ENCODE peak calls at places on chromosomes 16 and 17, in seven cellular contexts. One of them, this sample, is unnamed.

GRCh38 chr17:2181206-2181983 is 122.2 kb downstream of the SMG6 start:
- DNase-seq in sciatic nerve: peak
- DNase-seq in stimulated activated CD8-positive, alpha-beta memory T cell treated with anti-CD3 and anti-CD28 coated beads, Interleukin-7, amount 100 ng/mL, for 1 hour: no peak
- DNase-seq in ascending aorta: peak
- DNase-seq in left ventricle myocardium superior: peak
- DNase-seq in heart left ventricle: peak
- DNase-seq in Caki2: no peak
- DNase-seq in this sample: no peak

GRCh38 chr17:60147553-60148241 is 2.1 kb upstream of the CA4 start:
- DNase-seq in sciatic nerve: no peak
- DNase-seq in stimulated activated CD8-positive, alpha-beta memory T cell treated with anti-CD3 and anti-CD28 coated beads, Interleukin-7, amount 100 ng/mL, for 1 hour: no peak
- DNase-seq in ascending aorta: no peak
- DNase-seq in left ventricle myocardium superior: no peak
- DNase-seq in heart left ventricle: no peak
- DNase-seq in Caki2: no peak
- DNase-seq in this sample: no peak

GRCh38 chr17:82065193-82065637 is 389 bp downstream of the DUS1L start:
- DNase-seq in sciatic nerve: no peak
- DNase-seq in stimulated activated CD8-positive, alpha-beta memory T cell treated with anti-CD3 and anti-CD28 coated beads, Interleukin-7, amount 100 ng/mL, for 1 hour: no peak
- DNase-seq in ascending aorta: no peak
- DNase-seq in left ventricle myocardium superior: peak
- DNase-seq in heart left ventricle: no peak
- DNase-seq in Caki2: no peak
- DNase-seq in this sample: no peak

GRCh38 chr16:2740476-2740875 is 12.0 kb upstream of the SRRM2 start:
- DNase-seq in sciatic nerve: no peak
- DNase-seq in stimulated activated CD8-positive, alpha-beta memory T cell treated with anti-CD3 and anti-CD28 coated beads, Interleukin-7, amount 100 ng/mL, for 1 hour: no peak
- DNase-seq in ascending aorta: no peak
- DNase-seq in left ventricle myocardium superior: no peak
- DNase-seq in heart left ventricle: no peak
- DNase-seq in Caki2: no peak
- DNase-seq in this sample: no peak

GRCh38 chr16:22923491-22923890 is 109.5 kb downstream of the HS3ST2 start:
- DNase-seq in sciatic nerve: no peak
- DNase-seq in stimulated activated CD8-positive, alpha-beta memory T cell treated with anti-CD3 and anti-CD28 coated beads, Interleukin-7, amount 100 ng/mL, for 1 hour: no peak
- DNase-seq in ascending aorta: no peak
- DNase-seq in left ventricle myocardium superior: no peak
- DNase-seq in heart left ventricle: no peak
- DNase-seq in Caki2: no peak
- DNase-seq in this sample: no peak

GRCh38 chr17:83093506-83093905 is 14.1 kb downstream of the METRNL start:
- DNase-seq in sciatic nerve: no peak
- DNase-seq in stimulated activated CD8-positive, alpha-beta memory T cell treated with anti-CD3 and anti-CD28 coated beads, Interleukin-7, amount 100 ng/mL, for 1 hour: no peak
- DNase-seq in ascending aorta: no peak
- DNase-seq in left ventricle myocardium superior: no peak
- DNase-seq in heart left ventricle: no peak
- DNase-seq in Caki2: no peak
- DNase-seq in this sample: no peak

GRCh38 chr17:64679710-64680216 is 17.7 kb upstream of the SMURF2 start:
- DNase-seq in sciatic nerve: no peak
- DNase-seq in stimulated activated CD8-positive, alpha-beta memory T cell treated with anti-CD3 and anti-CD28 coated beads, Interleukin-7, amount 100 ng/mL, for 1 hour: no peak
- DNase-seq in ascending aorta: no peak
- DNase-seq in left ventricle myocardium superior: peak
- DNase-seq in heart left ventricle: no peak
- DNase-seq in Caki2: peak
- DNase-seq in this sample: peak

GRCh38 chr16:10210979-10211378 is 28.8 kb upstream of the GRIN2A start:
- DNase-seq in sciatic nerve: no peak
- DNase-seq in stimulated activated CD8-positive, alpha-beta memory T cell treated with anti-CD3 and anti-CD28 coated beads, Interleukin-7, amount 100 ng/mL, for 1 hour: no peak
- DNase-seq in ascending aorta: no peak
- DNase-seq in left ventricle myocardium superior: no peak
- DNase-seq in heart left ventricle: no peak
- DNase-seq in Caki2: no peak
- DNase-seq in this sample: no peak

GRCh38 chr17:973053-973452 is 6.5 kb downstream of the NXN start:
- DNase-seq in sciatic nerve: no peak
- DNase-seq in stimulated activated CD8-positive, alpha-beta memory T cell treated with anti-CD3 and anti-CD28 coated beads, Interleukin-7, amount 100 ng/mL, for 1 hour: no peak
- DNase-seq in ascending aorta: no peak
- DNase-seq in left ventricle myocardium superior: no peak
- DNase-seq in heart left ventricle: no peak
- DNase-seq in Caki2: peak
- DNase-seq in this sample: peak

GRCh38 chr16:50699345-50700159 is 6.1 kb downstream of the NOD2 start:
- DNase-seq in sciatic nerve: no peak
- DNase-seq in stimulated activated CD8-positive, alpha-beta memory T cell treated with anti-CD3 and anti-CD28 coated beads, Interleukin-7, amount 100 ng/mL, for 1 hour: no peak
- DNase-seq in ascending aorta: no peak
- DNase-seq in left ventricle myocardium superior: no peak
- DNase-seq in heart left ventricle: no peak
- DNase-seq in Caki2: no peak
- DNase-seq in this sample: peak

GRCh38 chr17:7313028-7313889 is 1.9 kb downstream of the GPS2 start:
- DNase-seq in sciatic nerve: no peak
- DNase-seq in stimulated activated CD8-positive, alpha-beta memory T cell treated with anti-CD3 and anti-CD28 coated beads, Interleukin-7, amount 100 ng/mL, for 1 hour: no peak
- DNase-seq in ascending aorta: no peak
- DNase-seq in left ventricle myocardium superior: no peak
- DNase-seq in heart left ventricle: no peak
- DNase-seq in Caki2: no peak
- DNase-seq in this sample: no peak

GRCh38 chr16:10937068-10937859 is 5.0 kb downstream of the DEXI start:
- DNase-seq in sciatic nerve: no peak
- DNase-seq in stimulated activated CD8-positive, alpha-beta memory T cell treated with anti-CD3 and anti-CD28 coated beads, Interleukin-7, amount 100 ng/mL, for 1 hour: no peak
- DNase-seq in ascending aorta: no peak
- DNase-seq in left ventricle myocardium superior: peak
- DNase-seq in heart left ventricle: peak
- DNase-seq in Caki2: no peak
- DNase-seq in this sample: no peak

GRCh38 chr16:66925322-66925840 is at the start of gene RRAD:
- DNase-seq in sciatic nerve: peak
- DNase-seq in stimulated activated CD8-positive, alpha-beta memory T cell treated with anti-CD3 and anti-CD28 coated beads, Interleukin-7, amount 100 ng/mL, for 1 hour: no peak
- DNase-seq in ascending aorta: peak
- DNase-seq in left ventricle myocardium superior: peak
- DNase-seq in heart left ventricle: peak
- DNase-seq in Caki2: peak
- DNase-seq in this sample: no peak

GRCh38 chr17:29930399-29931010 is 477 bp upstream of the SSH2 start:
- DNase-seq in sciatic nerve: no peak
- DNase-seq in stimulated activated CD8-positive, alpha-beta memory T cell treated with anti-CD3 and anti-CD28 coated beads, Interleukin-7, amount 100 ng/mL, for 1 hour: no peak
- DNase-seq in ascending aorta: no peak
- DNase-seq in left ventricle myocardium superior: no peak
- DNase-seq in heart left ventricle: no peak
- DNase-seq in Caki2: peak
- DNase-seq in this sample: no peak

GRCh38 chr17:28173071-28173561 is 130.6 kb downstream of the NLK start:
- DNase-seq in sciatic nerve: no peak
- DNase-seq in stimulated activated CD8-positive, alpha-beta memory T cell treated with anti-CD3 and anti-CD28 coated beads, Interleukin-7, amount 100 ng/mL, for 1 hour: no peak
- DNase-seq in ascending aorta: no peak
- DNase-seq in left ventricle myocardium superior: no peak
- DNase-seq in heart left ventricle: no peak
- DNase-seq in Caki2: peak
- DNase-seq in this sample: no peak

GRCh38 chr17:28763137-28763799 is 19.5 kb downstream of the TRAF4 start:
- DNase-seq in sciatic nerve: no peak
- DNase-seq in stimulated activated CD8-positive, alpha-beta memory T cell treated with anti-CD3 and anti-CD28 coated beads, Interleukin-7, amount 100 ng/mL, for 1 hour: no peak
- DNase-seq in ascending aorta: no peak
- DNase-seq in left ventricle myocardium superior: no peak
- DNase-seq in heart left ventricle: no peak
- DNase-seq in Caki2: no peak
- DNase-seq in this sample: no peak

GRCh38 chr17:206941-207560 is 25.6 kb upstream of the DOC2B start:
- DNase-seq in sciatic nerve: no peak
- DNase-seq in stimulated activated CD8-positive, alpha-beta memory T cell treated with anti-CD3 and anti-CD28 coated beads, Interleukin-7, amount 100 ng/mL, for 1 hour: no peak
- DNase-seq in ascending aorta: no peak
- DNase-seq in left ventricle myocardium superior: no peak
- DNase-seq in heart left ventricle: no peak
- DNase-seq in Caki2: no peak
- DNase-seq in this sample: no peak

GRCh38 chr16:66913081-66913480 is 5.6 kb downstream of the CDH16 start:
- DNase-seq in sciatic nerve: no peak
- DNase-seq in stimulated activated CD8-positive, alpha-beta memory T cell treated with anti-CD3 and anti-CD28 coated beads, Interleukin-7, amount 100 ng/mL, for 1 hour: no peak
- DNase-seq in ascending aorta: no peak
- DNase-seq in left ventricle myocardium superior: peak
- DNase-seq in heart left ventricle: no peak
- DNase-seq in Caki2: no peak
- DNase-seq in this sample: no peak

GRCh38 chr17:78896091-78896833 is 6.7 kb downstream of the CEP295NL start:
- DNase-seq in sciatic nerve: peak
- DNase-seq in stimulated activated CD8-positive, alpha-beta memory T cell treated with anti-CD3 and anti-CD28 coated beads, Interleukin-7, amount 100 ng/mL, for 1 hour: no peak
- DNase-seq in ascending aorta: no peak
- DNase-seq in left ventricle myocardium superior: no peak
- DNase-seq in heart left ventricle: no peak
- DNase-seq in Caki2: no peak
- DNase-seq in this sample: no peak

GRCh38 chr17:48542114-48542955 is 2.6 kb downstream of the HOXB2 start:
- DNase-seq in sciatic nerve: peak
- DNase-seq in stimulated activated CD8-positive, alpha-beta memory T cell treated with anti-CD3 and anti-CD28 coated beads, Interleukin-7, amount 100 ng/mL, for 1 hour: no peak
- DNase-seq in ascending aorta: no peak
- DNase-seq in left ventricle myocardium superior: no peak
- DNase-seq in heart left ventricle: no peak
- DNase-seq in Caki2: no peak
- DNase-seq in this sample: no peak

GRCh38 chr16:11585460-11586374 is 1.0 kb downstream of the LITAF start:
- DNase-seq in sciatic nerve: peak
- DNase-seq in stimulated activated CD8-positive, alpha-beta memory T cell treated with anti-CD3 and anti-CD28 coated beads, Interleukin-7, amount 100 ng/mL, for 1 hour: no peak
- DNase-seq in ascending aorta: no peak
- DNase-seq in left ventricle myocardium superior: peak
- DNase-seq in heart left ventricle: no peak
- DNase-seq in Caki2: peak
- DNase-seq in this sample: no peak

This sample was measured in RWPE2.